ENCODE peak calls at places on chromosomes 5 and 9, in ten cellular contexts. One of them, this sample, is unnamed.

GRCh38 chr5:136729901-136730355 is 364.6 kb upstream of the TRPC7 start:
- DNase-seq in GM12891: no peak
- DNase-seq in prostate gland: no peak
- DNase-seq in GM23338: no peak
- DNase-seq in breast epithelium: no peak
- DNase-seq in Panc1: peak; percentile 71
- DNase-seq in SK-N-MC: no peak
- DNase-seq in esophagus muscularis mucosa: no peak
- DNase-seq in stomach: no peak
- DNase-seq in K562: peak; percentile 32
- DNase-seq in this sample: no peak

GRCh38 chr9:130934702-130935659 is 4.1 kb downstream of the FIBCD1 start:
- DNase-seq in GM12891: no peak
- DNase-seq in prostate gland: no peak
- DNase-seq in GM23338: no peak
- DNase-seq in breast epithelium: no peak
- DNase-seq in Panc1: no peak
- DNase-seq in SK-N-MC: no peak
- DNase-seq in esophagus muscularis mucosa: no peak
- DNase-seq in stomach: no peak
- DNase-seq in K562: no peak
- DNase-seq in this sample: no peak

GRCh38 chr5:56530739-56531138 is 284.6 kb upstream of the MAP3K1 start:
- DNase-seq in GM12891: no peak
- DNase-seq in prostate gland: no peak
- DNase-seq in GM23338: no peak
- DNase-seq in breast epithelium: no peak
- DNase-seq in Panc1: no peak
- DNase-seq in SK-N-MC: no peak
- DNase-seq in esophagus muscularis mucosa: no peak
- DNase-seq in stomach: no peak
- DNase-seq in K562: no peak
- DNase-seq in this sample: no peak

GRCh38 chr5:177404641-177405134 is 4.2 kb upstream of the PFN3 start:
- DNase-seq in GM12891: no peak
- DNase-seq in prostate gland: no peak
- DNase-seq in GM23338: no peak
- DNase-seq in breast epithelium: no peak
- DNase-seq in Panc1: no peak
- DNase-seq in SK-N-MC: no peak
- DNase-seq in esophagus muscularis mucosa: no peak
- DNase-seq in stomach: no peak
- DNase-seq in K562: no peak
- DNase-seq in this sample: no peak

GRCh38 chr5:72478684-72479083 is 28.5 kb downstream of the ZNF366 start:
- DNase-seq in GM12891: no peak
- DNase-seq in prostate gland: no peak
- DNase-seq in GM23338: no peak
- DNase-seq in breast epithelium: no peak
- DNase-seq in Panc1: no peak
- DNase-seq in SK-N-MC: no peak
- DNase-seq in esophagus muscularis mucosa: no peak
- DNase-seq in stomach: no peak
- DNase-seq in K562: no peak
- DNase-seq in this sample: no peak

GRCh38 chr9:34123682-34124081 is 2.8 kb downstream of the DCAF12 start:
- DNase-seq in GM12891: no peak
- DNase-seq in prostate gland: no peak
- DNase-seq in GM23338: no peak
- DNase-seq in breast epithelium: no peak
- DNase-seq in Panc1: no peak
- DNase-seq in SK-N-MC: no peak
- DNase-seq in esophagus muscularis mucosa: no peak
- DNase-seq in stomach: peak; percentile 27
- DNase-seq in K562: peak; percentile 18
- DNase-seq in this sample: no peak

GRCh38 chr5:72324186-72324825 is 4.1 kb downstream of the PTCD2 start:
- DNase-seq in GM12891: no peak
- DNase-seq in prostate gland: no peak
- DNase-seq in GM23338: no peak
- DNase-seq in breast epithelium: no peak
- DNase-seq in Panc1: no peak
- DNase-seq in SK-N-MC: no peak
- DNase-seq in esophagus muscularis mucosa: no peak
- DNase-seq in stomach: no peak
- DNase-seq in K562: no peak
- DNase-seq in this sample: no peak

GRCh38 chr9:78745331-78745730 is 448.4 kb downstream of the PSAT1 start:
- DNase-seq in GM12891: no peak
- DNase-seq in prostate gland: no peak
- DNase-seq in GM23338: no peak
- DNase-seq in breast epithelium: no peak
- DNase-seq in Panc1: no peak
- DNase-seq in SK-N-MC: no peak
- DNase-seq in esophagus muscularis mucosa: no peak
- DNase-seq in stomach: no peak
- DNase-seq in K562: no peak
- DNase-seq in this sample: no peak

GRCh38 chr5:152532714-152533113 is 127.6 kb upstream of the NMUR2 start:
- DNase-seq in GM12891: no peak
- DNase-seq in prostate gland: no peak
- DNase-seq in GM23338: peak; percentile 82
- DNase-seq in breast epithelium: no peak
- DNase-seq in Panc1: peak; percentile 27
- DNase-seq in SK-N-MC: peak; percentile 35
- DNase-seq in esophagus muscularis mucosa: no peak
- DNase-seq in stomach: no peak
- DNase-seq in K562: peak; percentile 55
- DNase-seq in this sample: no peak

GRCh38 chr9:7489018-7489417 is 310.6 kb downstream of the DMAC1 start:
- DNase-seq in GM12891: no peak
- DNase-seq in prostate gland: no peak
- DNase-seq in GM23338: no peak
- DNase-seq in breast epithelium: no peak
- DNase-seq in Panc1: no peak
- DNase-seq in SK-N-MC: no peak
- DNase-seq in esophagus muscularis mucosa: no peak
- DNase-seq in stomach: no peak
- DNase-seq in K562: no peak
- DNase-seq in this sample: no peak

GRCh38 chr5:173278172-173278571 is 43.2 kb upstream of the NKX2-5 start:
- DNase-seq in GM12891: no peak
- DNase-seq in prostate gland: no peak
- DNase-seq in GM23338: no peak
- DNase-seq in breast epithelium: no peak
- DNase-seq in Panc1: no peak
- DNase-seq in SK-N-MC: no peak
- DNase-seq in esophagus muscularis mucosa: no peak
- DNase-seq in stomach: no peak
- DNase-seq in K562: no peak
- DNase-seq in this sample: no peak

GRCh38 chr5:66440202-66440680 is 156.0 kb upstream of the MAST4 start:
- DNase-seq in GM12891: no peak
- DNase-seq in prostate gland: no peak
- DNase-seq in GM23338: no peak
- DNase-seq in breast epithelium: no peak
- DNase-seq in Panc1: no peak
- DNase-seq in SK-N-MC: no peak
- DNase-seq in esophagus muscularis mucosa: peak; percentile 81
- DNase-seq in stomach: no peak
- DNase-seq in K562: no peak
- DNase-seq in this sample: no peak

GRCh38 chr9:126481862-126482261 is 131.9 kb upstream of the LMX1B start:
- DNase-seq in GM12891: no peak
- DNase-seq in prostate gland: no peak
- DNase-seq in GM23338: no peak
- DNase-seq in breast epithelium: no peak
- DNase-seq in Panc1: no peak
- DNase-seq in SK-N-MC: no peak
- DNase-seq in esophagus muscularis mucosa: no peak
- DNase-seq in stomach: no peak
- DNase-seq in K562: no peak
- DNase-seq in this sample: no peak

GRCh38 chr9:132240860-132241482 is 79.1 kb downstream of the NTNG2 start:
- DNase-seq in GM12891: peak; percentile 97
- DNase-seq in prostate gland: peak; percentile 97
- DNase-seq in GM23338: peak; percentile 99
- DNase-seq in breast epithelium: peak; percentile 87
- DNase-seq in Panc1: peak; percentile 65
- DNase-seq in SK-N-MC: peak; percentile 48
- DNase-seq in esophagus muscularis mucosa: peak; percentile 100
- DNase-seq in stomach: peak; percentile 99
- DNase-seq in K562: peak; percentile 96
- DNase-seq in this sample: peak; percentile 96
- TF ChIP-seq POLR2AphosphoS5 in GM12891: no peak
- TF ChIP-seq POLR2AphosphoS5 in prostate gland: peak; percentile 47
- TF ChIP-seq POLR2AphosphoS5 in GM23338: peak; percentile 68
- TF ChIP-seq POLR2AphosphoS5 in breast epithelium: no peak
- TF ChIP-seq POLR2AphosphoS5 in Panc1: no peak
- TF ChIP-seq POLR2AphosphoS5 in SK-N-MC: peak; percentile 33
- TF ChIP-seq POLR2AphosphoS5 in esophagus muscularis mucosa: peak; percentile 62
- TF ChIP-seq POLR2AphosphoS5 in stomach: no peak
- TF ChIP-seq POLR2AphosphoS5 in K562: no peak
- TF ChIP-seq POLR2AphosphoS5 in this sample: no peak

GRCh38 chr9:136886610-136887597 is 588 bp downstream of the TRAF2 start:
- DNase-seq in GM12891: peak; percentile 81
- DNase-seq in prostate gland: no peak
- DNase-seq in GM23338: peak; percentile 74
- DNase-seq in breast epithelium: no peak
- DNase-seq in Panc1: no peak
- DNase-seq in SK-N-MC: no peak
- DNase-seq in esophagus muscularis mucosa: no peak
- DNase-seq in stomach: no peak
- DNase-seq in K562: peak; percentile 49
- DNase-seq in this sample: peak; percentile 85
- TF ChIP-seq POLR2AphosphoS5 in GM12891: no peak
- TF ChIP-seq POLR2AphosphoS5 in prostate gland: no peak
- TF ChIP-seq POLR2AphosphoS5 in GM23338: no peak
- TF ChIP-seq POLR2AphosphoS5 in breast epithelium: no peak
- TF ChIP-seq POLR2AphosphoS5 in Panc1: no peak
- TF ChIP-seq POLR2AphosphoS5 in SK-N-MC: no peak
- TF ChIP-seq POLR2AphosphoS5 in esophagus muscularis mucosa: no peak
- TF ChIP-seq POLR2AphosphoS5 in stomach: no peak
- TF ChIP-seq POLR2AphosphoS5 in K562: no peak
- TF ChIP-seq POLR2AphosphoS5 in this sample: no peak

GRCh38 chr9:137240321-137240840 is 706 bp upstream of the TUBB4B start:
- DNase-seq in GM12891: peak; percentile 67
- DNase-seq in prostate gland: peak; percentile 54
- DNase-seq in GM23338: no peak
- DNase-seq in breast epithelium: peak; percentile 79
- DNase-seq in Panc1: no peak
- DNase-seq in SK-N-MC: no peak
- DNase-seq in esophagus muscularis mucosa: peak; percentile 93
- DNase-seq in stomach: peak; percentile 74
- DNase-seq in K562: peak; percentile 87
- DNase-seq in this sample: peak; percentile 75
- TF ChIP-seq POLR2AphosphoS5 in GM12891: no peak
- TF ChIP-seq POLR2AphosphoS5 in prostate gland: peak; percentile 4
- TF ChIP-seq POLR2AphosphoS5 in GM23338: no peak
- TF ChIP-seq POLR2AphosphoS5 in breast epithelium: peak; percentile 75
- TF ChIP-seq POLR2AphosphoS5 in Panc1: no peak
- TF ChIP-seq POLR2AphosphoS5 in SK-N-MC: peak; percentile 38
- TF ChIP-seq POLR2AphosphoS5 in esophagus muscularis mucosa: no peak
- TF ChIP-seq POLR2AphosphoS5 in stomach: peak; percentile 29
- TF ChIP-seq POLR2AphosphoS5 in K562: peak; percentile 53
- TF ChIP-seq POLR2AphosphoS5 in this sample: no peak

GRCh38 chr9:127863179-127863578 is 8.7 kb upstream of the ENG start:
- DNase-seq in GM12891: no peak
- DNase-seq in prostate gland: no peak
- DNase-seq in GM23338: no peak
- DNase-seq in breast epithelium: no peak
- DNase-seq in Panc1: no peak
- DNase-seq in SK-N-MC: no peak
- DNase-seq in esophagus muscularis mucosa: no peak
- DNase-seq in stomach: no peak
- DNase-seq in K562: peak; percentile 45
- DNase-seq in this sample: no peak

GRCh38 chr9:127867356-127868277 is 9.9 kb downstream of the AK1 start:
- DNase-seq in GM12891: no peak
- DNase-seq in prostate gland: no peak
- DNase-seq in GM23338: peak; percentile 59
- DNase-seq in breast epithelium: no peak
- DNase-seq in Panc1: no peak
- DNase-seq in SK-N-MC: no peak
- DNase-seq in esophagus muscularis mucosa: no peak
- DNase-seq in stomach: no peak
- DNase-seq in K562: no peak
- DNase-seq in this sample: no peak

GRCh38 chr9:127868278-127868903 is 9.1 kb downstream of the AK1 start:
- DNase-seq in GM12891: no peak
- DNase-seq in prostate gland: no peak
- DNase-seq in GM23338: no peak
- DNase-seq in breast epithelium: no peak
- DNase-seq in Panc1: no peak
- DNase-seq in SK-N-MC: no peak
- DNase-seq in esophagus muscularis mucosa: no peak
- DNase-seq in stomach: no peak
- DNase-seq in K562: no peak
- DNase-seq in this sample: no peak

GRCh38 chr9:127866535-127866934 is 10.9 kb downstream of the AK1 start:
- DNase-seq in GM12891: no peak
- DNase-seq in prostate gland: no peak
- DNase-seq in GM23338: no peak
- DNase-seq in breast epithelium: no peak
- DNase-seq in Panc1: no peak
- DNase-seq in SK-N-MC: no peak
- DNase-seq in esophagus muscularis mucosa: no peak
- DNase-seq in stomach: no peak
- DNase-seq in K562: no peak
- DNase-seq in this sample: no peak

GRCh38 chr9:127865645-127866464 is 11.4 kb upstream of the ENG start:
- DNase-seq in GM12891: no peak
- DNase-seq in prostate gland: no peak
- DNase-seq in GM23338: no peak
- DNase-seq in breast epithelium: no peak
- DNase-seq in Panc1: no peak
- DNase-seq in SK-N-MC: no peak
- DNase-seq in esophagus muscularis mucosa: no peak
- DNase-seq in stomach: no peak
- DNase-seq in K562: no peak
- DNase-seq in this sample: no peak
- TF ChIP-seq POLR2AphosphoS5 in GM12891: no peak
- TF ChIP-seq POLR2AphosphoS5 in prostate gland: no peak
- TF ChIP-seq POLR2AphosphoS5 in GM23338: no peak
- TF ChIP-seq POLR2AphosphoS5 in breast epithelium: no peak
- TF ChIP-seq POLR2AphosphoS5 in Panc1: no peak
- TF ChIP-seq POLR2AphosphoS5 in SK-N-MC: no peak
- TF ChIP-seq POLR2AphosphoS5 in esophagus muscularis mucosa: no peak
- TF ChIP-seq POLR2AphosphoS5 in stomach: no peak
- TF ChIP-seq POLR2AphosphoS5 in K562: no peak
- TF ChIP-seq POLR2AphosphoS5 in this sample: peak; percentile 50

GRCh38 chr5:82274343-82275266 is 3.5 kb downstream of the RPS23 start:
- DNase-seq in GM12891: no peak
- DNase-seq in prostate gland: no peak
- DNase-seq in GM23338: peak; percentile 90
- DNase-seq in breast epithelium: no peak
- DNase-seq in Panc1: no peak
- DNase-seq in SK-N-MC: no peak
- DNase-seq in esophagus muscularis mucosa: no peak
- DNase-seq in stomach: no peak
- DNase-seq in K562: peak; percentile 44
- DNase-seq in this sample: no peak
- TF ChIP-seq POLR2AphosphoS5 in GM12891: peak; percentile 71
- TF ChIP-seq POLR2AphosphoS5 in prostate gland: no peak
- TF ChIP-seq POLR2AphosphoS5 in GM23338: peak; percentile 92
- TF ChIP-seq POLR2AphosphoS5 in breast epithelium: no peak
- TF ChIP-seq POLR2AphosphoS5 in Panc1: peak; percentile 19
- TF ChIP-seq POLR2AphosphoS5 in SK-N-MC: no peak
- TF ChIP-seq POLR2AphosphoS5 in esophagus muscularis mucosa: no peak
- TF ChIP-seq POLR2AphosphoS5 in stomach: no peak
- TF ChIP-seq POLR2AphosphoS5 in K562: peak; percentile 75
- TF ChIP-seq POLR2AphosphoS5 in this sample: peak; percentile 68